ENCODE peak calls at places on chromosome 21, in five cellular contexts. E is CD8-positive, alpha-beta T cell; U is fibroblast of lung; I is GM12865; M is cardiac fibroblast. K is an unnamed sample.

GRCh38 chr21:38950388-38951094 is 144.8 kb downstream of the ETS2 start:
- DNase-seq in I (no peak), M (peak), U (no peak), E (no peak), K (peak)

GRCh38 chr21:35189077-35189863 is 140.2 kb upstream of the RUNX1 start:
- DNase-seq in I (peak), E (no peak), M (peak), U (peak), K (peak)

GRCh38 chr21:25689226-25689625 is 45.5 kb downstream of the ATP5PF start:
- DNase-seq in E (no peak), M (no peak), I (no peak), U (peak), K (no peak)

GRCh38 chr21:24011087-24011486 is 1596.2 kb downstream of the MRPL39 start:
- DNase-seq in M (no peak), E (no peak), I (no peak), U (no peak), K (no peak)

GRCh38 chr21:31710586-31710985 is 21.3 kb downstream of the SCAF4 start:
- DNase-seq in E (no peak), M (peak), U (peak), I (no peak), K (peak)

GRCh38 chr21:34812510-34813265 is 143.9 kb downstream of the CLIC6 start:
- DNase-seq in M (peak), I (no peak), U (peak), E (no peak), K (peak)

GRCh38 chr21:18478513-18478912 is 74.9 kb upstream of the TMPRSS15 start:
- DNase-seq in E (no peak), U (no peak), I (no peak), M (no peak), K (no peak)

GRCh38 chr21:42563261-42564045 is 49.8 kb downstream of the SLC37A1 start:
- DNase-seq in E (no peak), U (no peak), M (no peak), I (no peak), K (peak)

GRCh38 chr21:38980416-38981319 is 174.9 kb downstream of the ETS2 start:
- DNase-seq in E (no peak), I (no peak), M (no peak), U (no peak), K (no peak)

GRCh38 chr21:42238185-42238934 is 19.4 kb downstream of the ABCG1 start:
- DNase-seq in I (peak), E (peak), M (no peak), U (no peak), K (no peak)

GRCh38 chr21:38841472-38841871 is 35.7 kb downstream of the ETS2 start:
- DNase-seq in U (no peak), M (peak), I (no peak), E (no peak), K (no peak)

GRCh38 chr21:31298618-31299269 is 45.3 kb downstream of the TIAM1 start:
- DNase-seq in U (peak), E (no peak), I (peak), M (no peak), K (no peak)

GRCh38 chr21:39251326-39251725 is 62.1 kb downstream of the BRWD1 start:
- DNase-seq in I (no peak), M (peak), E (no peak), U (no peak), K (peak)

GRCh38 chr21:38683222-38683621 is 122.5 kb upstream of the ETS2 start:
- DNase-seq in M (peak), U (no peak), I (no peak), E (no peak), K (peak)

GRCh38 chr21:42432695-42433094 is 29.0 kb downstream of the UBASH3A start:
- DNase-seq in E (no peak), I (no peak), M (no peak), U (no peak), K (no peak)

GRCh38 chr21:29654855-29655254 is 284.9 kb downstream of the GRIK1 start:
- DNase-seq in E (no peak), M (no peak), I (no peak), U (no peak), K (no peak)

GRCh38 chr21:28704746-28705145 is 287.9 kb downstream of the LTN1 start:
- DNase-seq in I (no peak), M (peak), U (peak), E (no peak), K (no peak)

GRCh38 chr21:25809013-25809412 is 74.2 kb downstream of the GABPA start:
- DNase-seq in U (no peak), E (no peak), I (no peak), M (no peak), K (peak)

GRCh38 chr21:35244514-35244913 is 195.4 kb upstream of the RUNX1 start:
- DNase-seq in M (peak), U (peak), E (no peak), I (no peak), K (peak)

GRCh38 chr21:41208946-41209345 is 41.0 kb downstream of the BACE2 start:
- DNase-seq in E (no peak), U (no peak), I (no peak), M (no peak), K (no peak)

GRCh38 chr21:41211041-41211426 is 43.1 kb downstream of the BACE2 start:
- DNase-seq in M (no peak), U (peak), I (no peak), E (no peak), K (no peak)

GRCh38 chr21:41210405-41211040 is 42.6 kb downstream of the BACE2 start:
- DNase-seq in I (no peak), M (peak), E (no peak), U (peak), K (no peak)

GRCh38 chr21:41204736-41205135 is 36.8 kb downstream of the BACE2 start:
- DNase-seq in I (no peak), U (no peak), E (no peak), M (no peak), K (no peak)

DNA sequence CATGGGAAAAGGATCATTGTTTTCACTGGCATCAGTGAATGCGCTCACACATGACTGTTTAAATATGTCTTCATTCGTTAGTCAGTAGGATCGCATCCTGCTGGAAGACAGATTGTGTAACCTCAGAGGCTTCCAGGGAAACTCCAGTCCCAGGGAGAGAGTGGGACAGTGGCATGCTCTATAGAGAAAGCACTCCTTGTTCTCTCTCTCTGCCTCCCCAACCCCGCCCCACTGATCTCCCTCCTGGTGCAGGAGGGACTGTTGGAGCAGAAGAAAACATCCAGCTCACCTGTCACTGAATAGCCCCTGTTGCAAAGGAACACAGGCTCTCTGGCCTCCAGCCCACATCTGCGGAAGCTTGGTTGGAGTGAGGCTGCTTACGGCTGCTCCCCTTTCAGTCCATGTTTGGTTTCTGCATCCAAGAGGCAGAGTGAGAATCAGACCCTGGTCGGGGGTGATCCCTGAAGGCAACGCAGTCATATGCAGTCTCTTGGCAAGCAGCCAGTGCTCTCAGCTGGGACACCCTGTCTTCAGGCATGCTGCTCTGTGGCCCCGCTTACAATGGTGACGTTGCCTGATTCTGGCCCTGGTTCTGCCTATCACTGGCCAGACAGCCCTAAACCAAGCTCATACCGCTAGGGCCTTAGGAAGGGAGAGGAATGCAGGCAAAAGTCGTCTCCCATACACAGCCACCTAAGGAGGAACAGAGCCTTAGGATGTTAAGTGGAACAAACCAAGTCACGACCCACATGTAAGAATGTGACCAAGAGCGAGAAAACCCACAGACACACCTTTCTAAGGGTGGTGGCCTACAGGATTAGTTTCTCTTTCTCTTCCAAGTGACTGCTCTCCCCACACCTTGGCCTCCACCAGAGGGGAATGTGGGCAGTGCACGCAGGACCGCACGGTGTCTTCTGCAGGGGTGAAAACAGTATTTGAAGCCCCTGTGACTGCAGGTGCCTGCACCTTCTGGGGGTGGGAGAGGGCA is 39.7 kb downstream of the BACE2 start:
- DNase-seq in M (peak), I (peak), E (no peak), U (peak), K (peak)
- H3K4me3 ChIP-seq in M (no peak), I (no peak), E (no peak), U (no peak), K (no peak)

DNA sequence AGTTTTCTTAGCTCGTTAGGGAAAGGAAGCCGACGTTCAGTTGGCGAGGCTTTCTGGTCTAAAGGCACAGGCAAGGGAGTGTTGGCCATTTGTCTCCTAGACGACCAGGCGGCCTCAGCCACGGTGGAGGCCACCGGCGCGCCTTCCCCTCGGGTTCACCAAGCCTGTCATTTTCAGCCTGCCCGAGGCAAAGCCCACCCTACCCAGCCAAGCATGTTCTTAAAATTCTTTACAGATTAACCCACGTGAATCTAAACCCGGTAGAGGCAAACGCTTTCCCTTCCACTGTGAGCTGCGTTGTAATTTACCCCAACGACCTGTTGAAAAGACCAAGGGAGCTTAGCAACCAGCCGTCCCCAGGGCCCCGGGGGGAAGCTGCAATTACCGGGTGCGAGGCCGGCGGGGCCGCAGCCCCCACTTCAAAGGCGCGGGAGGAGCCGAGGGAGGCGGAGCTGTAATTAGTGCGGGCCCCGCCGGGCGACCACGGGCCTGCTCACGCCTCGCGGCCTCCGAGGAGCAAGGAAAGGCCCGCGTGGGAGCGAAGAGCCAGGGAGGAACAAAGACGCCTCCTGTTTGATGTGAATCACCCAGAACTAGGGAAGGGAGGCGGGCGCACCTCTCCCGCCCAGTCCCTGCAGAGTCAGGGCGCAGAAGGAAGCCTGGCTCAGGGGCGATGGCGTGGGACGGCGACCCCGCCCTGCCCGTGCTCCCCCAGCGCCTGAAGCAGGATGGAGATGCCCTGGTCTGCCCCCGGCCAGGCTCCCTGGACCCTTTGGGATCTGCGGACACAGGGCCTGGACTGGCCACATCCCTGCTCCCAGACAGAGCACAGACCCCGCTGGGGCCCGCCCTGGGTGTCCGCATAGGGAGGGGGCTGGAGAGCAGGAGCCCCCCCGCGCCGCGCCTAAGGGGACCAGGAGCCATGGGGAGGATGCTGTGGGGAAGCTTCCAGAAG is 12.1 kb upstream of the TSPEAR start:
- DNase-seq in I (no peak), E (peak), U (no peak), M (no peak), K (no peak)
- H3K4me3 ChIP-seq in I (no peak), E (peak), U (no peak), M (no peak), K (no peak)

GRCh38 chr21:37550618-37551405 is 184.2 kb downstream of the DYRK1A start:
- DNase-seq in E (no peak), M (no peak), U (no peak), I (no peak), K (no peak)
- H3K4me3 ChIP-seq in E (no peak), M (no peak), U (no peak), I (no peak), K (no peak)

GRCh38 chr21:37208056-37208705 is 59.0 kb downstream of the VPS26C start:
- DNase-seq in U (peak), I (peak), E (no peak), M (no peak), K (no peak)

GRCh38 chr21:37208741-37209225 is 58.4 kb downstream of the VPS26C start:
- DNase-seq in I (peak), U (no peak), E (no peak), M (no peak), K (no peak)

GRCh38 chr21:37210017-37210593 is 57.0 kb downstream of the VPS26C start:
- DNase-seq in E (no peak), I (no peak), M (no peak), U (no peak), K (no peak)

GRCh38 chr21:37206531-37206930 is 60.6 kb downstream of the VPS26C start:
- DNase-seq in E (no peak), M (no peak), I (peak), U (no peak), K (no peak)

GRCh38 chr21:37207441-37208009 is 59.6 kb downstream of the VPS26C start:
- DNase-seq in M (peak), E (no peak), I (peak), U (peak), K (peak)
- H3K4me3 ChIP-seq in M (no peak), E (no peak), I (peak), U (no peak), K (no peak)

GRCh38 chr21:32834825-32835224 is 63.3 kb upstream of the PAXBP1 start:
- DNase-seq in I (no peak), U (no peak), E (no peak), M (no peak), K (no peak)
- H3K4me3 ChIP-seq in I (no peak), U (no peak), E (no peak), M (no peak), K (no peak)

GRCh38 chr21:45452696-45453307 is 47.8 kb downstream of the COL18A1 start:
- DNase-seq in U (no peak), E (no peak), I (no peak), M (no peak), K (no peak)

GRCh38 chr21:45454924-45455315 is 50.0 kb downstream of the COL18A1 start:
- DNase-seq in I (no peak), E (no peak), U (peak), M (peak), K (no peak)

GRCh38 chr21:45454081-45454923 is 49.3 kb downstream of the COL18A1 start:
- DNase-seq in I (no peak), M (peak), U (no peak), E (no peak), K (no peak)

GRCh38 chr21:45451771-45452182 is 46.8 kb downstream of the COL18A1 start:
- DNase-seq in U (no peak), E (no peak), M (no peak), I (no peak), K (no peak)

DNA sequence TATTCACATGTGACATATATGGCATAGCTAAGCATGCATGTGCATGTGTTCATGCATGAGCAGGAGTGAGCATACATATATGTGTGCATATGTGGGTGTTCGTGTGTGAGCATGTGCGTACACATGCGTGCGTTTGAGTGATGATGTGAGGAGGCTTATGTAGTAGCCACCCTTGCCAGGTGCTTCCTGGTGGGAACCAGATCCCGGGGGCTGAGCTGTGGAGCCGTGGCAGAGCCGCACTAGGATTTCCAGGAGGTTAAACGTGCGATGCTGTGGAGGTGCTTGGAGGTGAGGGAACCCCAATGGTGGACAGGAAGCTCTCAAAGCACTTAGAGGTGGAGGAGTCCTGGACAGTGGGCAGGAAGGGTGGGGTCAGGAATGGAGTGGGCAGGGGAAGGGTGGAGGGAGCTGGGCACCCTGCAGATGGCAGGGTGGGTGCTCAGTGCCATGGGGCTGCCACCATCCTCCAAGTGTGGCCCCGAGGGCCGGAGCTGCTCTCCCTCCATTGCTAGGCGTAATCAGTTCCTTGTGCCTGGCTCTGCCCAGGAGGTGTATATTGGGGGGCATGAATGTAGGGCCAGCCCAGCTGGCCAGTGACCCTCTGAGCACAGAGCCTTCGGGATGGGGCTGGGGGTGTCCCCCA is 48.5 kb downstream of the COL18A1 start:
- DNase-seq in M (no peak), U (no peak), I (no peak), E (no peak), K (no peak)
- H3K4me3 ChIP-seq in M (no peak), U (no peak), I (no peak), E (no peak), K (no peak)

GRCh38 chr21:44931137-44931500 is 8.7 kb upstream of the SLX9 start:
- DNase-seq in E (peak), M (peak), U (no peak), I (peak), K (peak)

GRCh38 chr21:44931501-44932365 is 8.1 kb upstream of the SLX9 start:
- DNase-seq in I (peak), E (no peak), M (no peak), U (no peak), K (no peak)

GRCh38 chr21:44929799-44930542 is 9.3 kb upstream of the ITGB2 start:
- DNase-seq in E (no peak), U (no peak), I (peak), M (no peak), K (no peak)

GRCh38 chr21:44929242-44929798 is 8.6 kb upstream of the ITGB2 start:
- DNase-seq in I (peak), U (no peak), E (no peak), M (no peak), K (no peak)

DNA sequence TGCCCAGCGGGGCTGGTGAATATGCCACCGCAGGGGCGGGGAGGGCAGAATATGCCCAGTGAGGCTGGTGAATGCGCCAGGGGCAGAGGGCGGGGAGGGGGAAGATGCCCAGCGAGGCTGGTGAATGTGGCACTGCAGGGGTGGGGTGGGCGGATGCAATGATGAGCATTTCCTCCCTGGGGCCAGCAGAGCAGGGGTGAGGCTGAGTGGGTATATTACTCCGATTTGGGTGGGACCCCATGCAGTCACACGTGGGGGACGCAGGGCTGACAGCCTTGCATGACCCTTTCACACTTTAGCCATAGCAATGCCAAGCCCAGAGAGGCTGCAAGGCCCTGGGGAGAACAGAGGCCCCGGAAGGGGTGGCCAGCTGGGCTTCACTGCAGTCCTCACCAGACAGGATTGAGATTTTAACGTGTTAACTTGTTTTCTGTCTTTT is 9.3 kb upstream of the SLX9 start:
- DNase-seq in U (no peak), M (no peak), E (peak), I (peak), K (no peak)
- H3K4me3 ChIP-seq in U (no peak), M (no peak), E (peak), I (peak), K (no peak)

DNA sequence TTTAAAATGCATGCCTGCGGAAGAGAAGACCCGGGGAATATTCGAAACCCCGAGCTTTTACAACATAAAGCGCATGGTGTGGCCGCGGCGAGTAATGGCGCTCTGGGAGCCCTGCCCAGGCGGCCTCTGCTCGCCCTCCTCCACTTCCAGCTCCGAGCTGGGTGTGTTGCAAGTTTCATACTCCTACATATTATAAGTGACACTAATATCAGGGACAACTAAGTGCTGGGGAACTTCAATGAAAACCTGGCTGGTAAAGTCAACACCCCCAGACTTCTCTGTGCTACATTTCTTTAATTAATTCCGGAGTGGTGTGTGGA is 11.8 kb downstream of the SIM2 start:
- DNase-seq in I (no peak), E (no peak), M (no peak), U (no peak), K (no peak)
- H3K4me3 ChIP-seq in I (no peak), E (no peak), M (no peak), U (no peak), K (no peak)

GRCh38 chr21:43797925-43798715 is 8.7 kb downstream of the RRP1 start:
- DNase-seq in I (no peak), U (no peak), M (no peak), E (no peak), K (no peak)
- H3K4me3 ChIP-seq in I (no peak), U (no peak), M (no peak), E (no peak), K (no peak)

GRCh38 chr21:15732290-15732995 is 2.7 kb downstream of the USP25 start:
- DNase-seq in M (peak), U (peak), E (no peak), I (peak), K (peak)
- H3K4me3 ChIP-seq in M (no peak), U (peak), E (peak), I (peak), K (peak)